ENCODE peak calls at places on chromosomes 1 and 21, in seven cellular contexts. I, S, C, J, A, E and O are unnamed samples.
A peak's percentile ranks its signal among the peaks of the same experiment; 100 is the strongest.

GRCh38 chr21:37219766-37220432 is 47.2 kb downstream of the VPS26C start:
- DNase-seq in A (peak; percentile 10), J (no peak), I (no peak), E (peak; percentile 6), S (no peak), C (no peak), O (no peak)

GRCh38 chr1:233010164-233010563 is 59.8 kb downstream of the NTPCR start:
- DNase-seq in I (no peak), C (no peak), A (no peak), J (no peak), S (no peak), E (peak; percentile 37), O (no peak)

GRCh38 chr1:34547043-34547674 is 207.7 kb upstream of the GJB5 start:
- DNase-seq in J (no peak), I (peak; percentile 3), E (peak; percentile 5), S (no peak), C (no peak), A (no peak), O (no peak)

GRCh38 chr1:165025805-165026204 is 330.7 kb downstream of the LMX1A start:
- DNase-seq in E (no peak), C (no peak), J (no peak), I (no peak), S (no peak), A (no peak), O (no peak)

GRCh38 chr1:29415156-29415830 is 179.0 kb downstream of the PTPRU start:
- DNase-seq in E (no peak), A (peak; percentile 7), I (peak; percentile 61), S (peak; percentile 20), J (no peak), C (no peak), O (no peak)

GRCh38 chr1:228288536-228289238 is 80.8 kb downstream of the OBSCN start:
- DNase-seq in S (no peak), I (no peak), E (no peak), A (no peak), J (peak; percentile 66), C (no peak), O (no peak)

GRCh38 chr1:155255243-155256100 is at the start of gene ENTREP3:
- DNase-seq in E (peak; percentile 82), S (peak; percentile 81), J (peak; percentile 96), A (peak; percentile 70), I (peak; percentile 93), C (peak; percentile 91), O (peak; percentile 94)

GRCh38 chr1:48903291-48903690 is 126.6 kb upstream of the BEND5 start:
- DNase-seq in J (no peak), A (no peak), I (no peak), E (no peak), C (no peak), S (no peak), O (no peak)

GRCh38 chr1:154353460-154353904 is 28.2 kb downstream of the ATP8B2 start:
- DNase-seq in I (peak; percentile 29), J (no peak), S (peak; percentile 40), A (peak; percentile 77), E (peak; percentile 80), C (no peak), O (peak; percentile 77)

GRCh38 chr1:200042119-200042436 is 14.6 kb downstream of the NR5A2 start:
- DNase-seq in C (no peak), I (no peak), E (no peak), A (no peak), J (no peak), S (no peak), O (no peak)

GRCh38 chr1:25458550-25459298 is 28.0 kb downstream of the MACO1 start:
- DNase-seq in E (no peak), A (no peak), J (no peak), C (no peak), S (no peak), I (no peak), O (no peak)

GRCh38 chr1:221335161-221336101 is 406.5 kb downstream of the DUSP10 start:
- DNase-seq in J (no peak), S (no peak), E (peak; percentile 92), C (peak; percentile 7), A (peak; percentile 96), I (no peak), O (peak; percentile 90)

GRCh38 chr1:57551476-57551875 is 127.6 kb upstream of the DAB1 start:
- DNase-seq in J (no peak), S (no peak), A (no peak), E (no peak), C (no peak), I (no peak), O (no peak)

GRCh38 chr1:169624122-169624521 is 5.8 kb downstream of the SELP start:
- DNase-seq in I (no peak), J (no peak), S (no peak), E (no peak), A (no peak), C (no peak), O (no peak)

DNA sequence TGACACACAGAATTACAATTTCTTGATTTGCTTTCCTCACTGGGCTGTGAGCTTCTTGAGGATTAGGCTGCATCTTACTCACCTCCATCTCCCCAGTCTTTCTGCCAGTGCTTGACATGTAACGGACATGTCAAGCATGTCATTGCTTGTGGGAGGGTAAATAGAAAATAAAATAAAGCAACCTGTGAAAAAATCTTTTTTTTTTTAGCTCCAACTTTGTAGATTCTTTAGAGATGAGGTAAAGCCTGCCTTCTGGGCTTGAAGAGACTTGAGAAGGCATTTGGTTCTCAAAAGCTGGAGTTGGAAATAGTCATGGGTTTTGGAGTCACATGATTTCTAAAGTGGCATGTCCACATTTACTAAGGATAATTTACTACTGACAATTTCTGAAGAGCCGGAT is 158.1 kb downstream of the PLXNA2 start:
- DNase-seq in C (no peak), J (no peak), I (no peak), S (no peak), E (peak; percentile 56), A (peak; percentile 25), O (no peak)
- H3K4me3 ChIP-seq in C (peak overlapping the region; percentile 19), J (no peak overlapping the region), I (no peak overlapping the region), S (no peak overlapping the region), E (peak overlapping the region; percentile 32), A (peak overlapping the region; percentile 3), O (no peak overlapping the region)

GRCh38 chr1:43559714-43560113 is 29.0 kb downstream of the PTPRF start:
- DNase-seq in S (no peak), A (no peak), E (no peak), J (no peak), I (no peak), C (no peak), O (no peak)
- TF ChIP-seq CTCF in S (no peak), A (no peak), E (no peak), J (no peak), I (no peak), C (no peak), O (no peak)

DNA sequence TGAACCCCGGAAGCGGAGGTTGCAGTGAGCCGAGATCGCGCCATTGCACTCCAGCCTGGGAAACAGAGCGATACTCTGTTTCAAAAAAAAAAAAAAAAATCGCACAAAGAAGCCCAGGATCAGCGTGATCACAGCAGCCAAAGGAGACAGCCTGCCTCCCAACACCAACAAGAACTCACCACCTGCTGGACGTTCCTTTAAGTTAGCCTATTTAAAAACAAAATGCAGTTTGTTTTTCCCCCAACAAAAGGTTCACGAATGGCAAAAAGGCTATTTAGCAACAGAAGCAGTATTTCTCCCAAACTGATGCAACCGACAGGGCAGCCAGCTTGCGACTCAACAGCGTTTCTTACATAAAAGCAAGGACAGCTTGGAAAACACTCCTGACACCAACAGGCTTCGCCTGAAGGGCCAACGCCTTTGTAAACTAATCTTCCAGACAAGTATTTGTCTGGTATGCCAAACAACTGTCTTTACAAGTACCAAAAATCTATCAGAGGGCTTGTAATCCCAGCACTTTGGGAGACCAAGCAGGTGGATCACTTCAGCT is 6.8 kb downstream of the SSU72 start:
- DNase-seq in I (no peak), J (no peak), A (no peak), C (no peak), E (peak; percentile 19), S (no peak), O (no peak)
- H3K4me3 ChIP-seq in I (no peak overlapping the region), J (no peak overlapping the region), A (no peak overlapping the region), C (no peak overlapping the region), E (no peak overlapping the region), S (no peak overlapping the region), O (no peak overlapping the region)

DNA sequence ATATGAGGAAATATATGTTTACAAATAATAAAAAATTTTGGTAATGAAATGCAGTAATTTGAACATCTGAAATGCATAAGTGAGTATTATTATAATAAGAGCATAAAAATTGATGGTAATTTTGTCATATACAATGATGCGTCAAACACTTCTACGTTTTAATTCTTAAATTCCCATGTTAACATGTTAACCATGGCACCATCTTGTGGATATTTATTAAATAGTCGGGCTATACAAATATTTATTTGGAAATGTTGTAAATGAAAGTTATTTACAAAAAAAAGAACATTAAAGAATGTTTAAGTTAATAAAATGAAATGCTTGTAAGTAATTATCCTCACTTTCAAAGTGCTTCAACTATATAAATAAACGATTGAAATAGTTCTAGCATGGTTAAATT is 57.2 kb upstream of the C1orf185 start:
- DNase-seq in A (peak; percentile 35), S (no peak), E (peak; percentile 47), J (no peak), C (no peak), I (no peak), O (peak; percentile 9)
- TF ChIP-seq CTCF in A (peak; percentile 25), S (no peak), E (peak; percentile 20), J (peak; percentile 12), C (peak; percentile 42), I (peak; percentile 6), O (no peak)